ENCODE peak calls at places on chromosomes 6 and 20, in seven cellular contexts. J, S, K, G, R, V and W are unnamed samples.

GRCh38 chr20:23048283-23049200 is 930 bp downstream of the THBD start:
- DNase-seq in J (peak; percentile 28), S (no peak), K (peak; percentile 36), G (peak; percentile 42), R (no peak), V (no peak), W (no peak)

GRCh38 chr20:62804021-62804631 is 509 bp upstream of the OGFR start:
- DNase-seq in J (no peak), S (no peak), K (no peak), G (no peak), R (no peak), V (no peak), W (no peak)

GRCh38 chr20:14632906-14633305 is 295.5 kb upstream of the FLRT3 start:
- DNase-seq in J (no peak), S (no peak), K (no peak), G (no peak), R (no peak), V (no peak), W (no peak)

GRCh38 chr6:6969761-6970223 is 138.0 kb upstream of the RREB1 start:
- DNase-seq in J (no peak), S (no peak), K (peak; percentile 93), G (no peak), R (no peak), V (no peak), W (no peak)

GRCh38 chr20:42134265-42135098 is 516.3 kb upstream of the CHD6 start:
- DNase-seq in J (no peak), S (no peak), K (no peak), G (no peak), R (no peak), V (no peak), W (no peak)

GRCh38 chr6:20229881-20230280 is 17.6 kb upstream of the MBOAT1 start:
- DNase-seq in J (no peak), S (no peak), K (no peak), G (no peak), R (no peak), V (no peak), W (no peak)

GRCh38 chr6:46419576-46420002 is 71.7 kb downstream of the RCAN2 start:
- DNase-seq in J (peak; percentile 76), S (no peak), K (peak; percentile 55), G (no peak), R (peak; percentile 15), V (peak; percentile 5), W (no peak)

GRCh38 chr6:137767931-137768690 is 98.9 kb upstream of the TNFAIP3 start:
- DNase-seq in J (peak; percentile 96), S (no peak), K (no peak), G (peak; percentile 44), R (no peak), V (no peak), W (no peak)

GRCh38 chr20:43721429-43722152 is 5.2 kb downstream of the GTSF1L start:
- DNase-seq in J (no peak), S (no peak), K (peak; percentile 22), G (no peak), R (no peak), V (no peak), W (no peak)

GRCh38 chr6:148629910-148630470 is 116.8 kb upstream of the UST start:
- DNase-seq in J (no peak), S (no peak), K (no peak), G (no peak), R (no peak), V (no peak), W (no peak)

GRCh38 chr6:89793586-89793985 is 26.0 kb downstream of the MDN1 start:
- DNase-seq in J (peak; percentile 6), S (no peak), K (no peak), G (no peak), R (no peak), V (no peak), W (no peak)

GRCh38 chr20:40314278-40314677 is 374.8 kb downstream of the MAFB start:
- DNase-seq in J (no peak), S (no peak), K (no peak), G (no peak), R (no peak), V (no peak), W (no peak)

GRCh38 chr6:31702421-31702818 is 704 bp downstream of the ABHD16A start:
- DNase-seq in J (no peak), S (no peak), K (no peak), G (no peak), R (no peak), V (no peak), W (no peak)

GRCh38 chr20:62959998-62960436 is 7.5 kb downstream of the SLC17A9 start:
- DNase-seq in J (no peak), S (no peak), K (no peak), G (no peak), R (no peak), V (no peak), W (no peak)